ENCODE peak calls at places on chromosomes 1 and 21, in five cellular contexts. Q is ovary, L is tibial nerve, X is uterus, D is IMR-90. K is an unnamed sample. For H3K4me1, the result is how much of the 10 kb centered on the place peaks cover.

GRCh38 chr1:2504224-2504948 is 22.0 kb downstream of the PANK4 start:
- DNase-seq in L (no peak), Q (no peak), X (no peak), D (no peak), K (no peak)

GRCh38 chr1:5991784-5992033 is 516 bp downstream of the NPHP4 start:
- DNase-seq in L (no peak), D (no peak), X (no peak), Q (peak), K (peak)

GRCh38 chr1:206792939-206793607 is 20.8 kb upstream of the IL10 start:
- DNase-seq in L (no peak), D (peak), Q (no peak), X (no peak), K (no peak)

GRCh38 chr1:233109121-233109520 is 158.7 kb downstream of the NTPCR start:
- DNase-seq in D (no peak), X (no peak), L (no peak), Q (no peak), K (no peak)

GRCh38 chr1:108016451-108016920 is 51.5 kb upstream of the VAV3 start:
- DNase-seq in L (no peak), D (no peak), Q (no peak), X (no peak), K (no peak)

GRCh38 chr1:12177999-12178441 is 11.2 kb downstream of the TNFRSF1B start:
- DNase-seq in L (peak), D (peak), X (peak), Q (no peak), K (peak)

GRCh38 chr1:236543065-236543669 is 19.4 kb downstream of the LGALS8 start:
- DNase-seq in D (no peak), Q (no peak), L (no peak), X (no peak), K (no peak)

GRCh38 chr21:40165671-40166070 is 298.4 kb downstream of the PCP4 start:
- DNase-seq in X (no peak), Q (no peak), D (no peak), L (no peak), K (no peak)

GRCh38 chr1:203166192-203166940 is 9.3 kb downstream of the MYBPH start:
- DNase-seq in Q (no peak), D (no peak), L (no peak), X (no peak), K (peak)

GRCh38 chr1:38559180-38559874 is 300.2 kb downstream of the RRAGC start:
- DNase-seq in L (no peak), D (no peak), Q (peak), X (no peak), K (peak)

GRCh38 chr1:150626150-150626549 is 3.3 kb downstream of the ENSA start:
- DNase-seq in D (no peak), L (no peak), Q (no peak), X (no peak), K (no peak)

GRCh38 chr1:101474039-101474665 is 237.3 kb downstream of the S1PR1 start:
- DNase-seq in Q (no peak), X (no peak), D (no peak), L (no peak), K (no peak)

GRCh38 chr1:156162430-156163037 is 9.1 kb downstream of the SEMA4A start:
- DNase-seq in Q (no peak), D (no peak), X (no peak), L (no peak), K (no peak)

GRCh38 chr1:55146781-55147180 is 68.4 kb downstream of the USP24 start:
- DNase-seq in X (peak), L (peak), D (no peak), Q (peak), K (peak)

GRCh38 chr1:181140398-181140797 is 51.9 kb downstream of the IER5 start:
- DNase-seq in D (no peak), X (no peak), L (no peak), Q (no peak), K (no peak)

GRCh38 chr1:111399792-111400610 is 27.5 kb downstream of the OVGP1 start:
- DNase-seq in L (peak), Q (peak), D (peak), X (peak), K (peak)

GRCh38 chr1:145995964-145996432 is 381 bp downstream of the TXNIP start:
- DNase-seq in L (no peak), Q (no peak), D (no peak), X (peak), K (peak)

GRCh38 chr1:47507921-47508894 is 70.4 kb downstream of the FOXD2 start:
- DNase-seq in Q (no peak), D (no peak), L (no peak), X (no peak), K (peak)

GRCh38 chr1:162691999-162692575 is 59.8 kb downstream of the DDR2 start:
- DNase-seq in Q (no peak), L (no peak), D (no peak), X (no peak), K (no peak)

GRCh38 chr1:192476802-192477298 is 98.7 kb upstream of the RGS1 start:
- DNase-seq in X (no peak), D (peak), L (peak), Q (no peak), K (no peak)

GRCh38 chr1:85934531-85934930 is 222.0 kb downstream of the COL24A1 start:
- DNase-seq in Q (no peak), X (no peak), L (no peak), D (peak), K (no peak)

GRCh38 chr1:84078824-84079167 is 65.3 kb upstream of the PRKACB start:
- DNase-seq in X (no peak), D (no peak), L (no peak), Q (no peak), K (no peak)

GRCh38 chr1:211236633-211237321 is 22.4 kb upstream of the RCOR3 start:
- DNase-seq in L (no peak), Q (no peak), D (peak), X (no peak), K (no peak)

GRCh38 chr1:236315518-236315917 is 33.8 kb upstream of the ERO1B start:
- DNase-seq in D (no peak), Q (no peak), X (no peak), L (no peak), K (no peak)

GRCh38 chr21:42829954-42830353 is 49.4 kb downstream of the WDR4 start:
- DNase-seq in X (no peak), Q (peak), L (no peak), D (no peak), K (no peak)
- TF ChIP-seq POLR2A in X (no peak), Q (no peak), L (no peak), D (no peak), K (no peak)

GRCh38 chr1:88729297-88729696 is 45.2 kb downstream of the PKN2 start:
- DNase-seq in D (no peak), X (no peak), L (no peak), Q (no peak), K (no peak)

GRCh38 chr1:88730995-88731394 is 46.9 kb downstream of the PKN2 start:
- DNase-seq in Q (no peak), D (no peak), L (no peak), X (no peak), K (no peak)

GRCh38 chr1:88727205-88727604 is 43.1 kb downstream of the PKN2 start:
- DNase-seq in D (no peak), X (no peak), Q (no peak), L (no peak), K (no peak)

GRCh38 chr1:88730132-88730675 is 46.1 kb downstream of the PKN2 start:
- DNase-seq in Q (no peak), X (no peak), D (no peak), L (no peak), K (no peak)

DNA sequence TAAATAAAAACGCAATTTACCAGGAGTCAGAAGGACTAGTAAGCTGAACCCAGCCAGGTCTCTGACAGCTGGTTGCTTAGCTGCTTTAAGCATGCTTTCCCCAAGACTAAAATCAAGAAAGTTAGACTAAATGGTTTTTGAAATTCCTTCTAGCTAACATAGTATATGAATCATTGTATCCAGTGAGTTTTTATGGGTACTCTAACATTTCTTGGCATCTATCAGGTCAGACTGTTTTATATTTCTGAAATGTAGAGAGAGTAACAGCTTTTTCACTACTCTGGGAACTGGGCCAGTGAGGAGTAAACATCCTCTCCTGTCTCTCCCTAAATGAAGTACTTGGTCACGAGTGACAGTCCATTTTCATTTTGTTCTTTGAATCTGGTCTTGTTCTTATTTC is 47.4 kb downstream of the PKN2 start:
- DNase-seq in L (peak), X (peak), D (peak), Q (peak), K (peak)
- H3K4me1 ChIP-seq in L (under half), X (under half), D (under half), Q (under half), K (under half)

GRCh38 chr1:153775432-153776311 is 465 bp downstream of the SLC27A3 start:
- DNase-seq in Q (peak), L (peak), D (peak), X (peak), K (peak)
- TF ChIP-seq CTCF in Q (no peak), L (no peak), D (no peak), X (no peak), K (no peak)

GRCh38 chr21:33229776-33230517 is at the start of gene IFNAR2:
- DNase-seq in D (peak), X (peak), L (peak), Q (peak), K (peak)
- TF ChIP-seq POLR2A in D (peak), X (peak), L (peak), Q (peak), K (peak)

DNA sequence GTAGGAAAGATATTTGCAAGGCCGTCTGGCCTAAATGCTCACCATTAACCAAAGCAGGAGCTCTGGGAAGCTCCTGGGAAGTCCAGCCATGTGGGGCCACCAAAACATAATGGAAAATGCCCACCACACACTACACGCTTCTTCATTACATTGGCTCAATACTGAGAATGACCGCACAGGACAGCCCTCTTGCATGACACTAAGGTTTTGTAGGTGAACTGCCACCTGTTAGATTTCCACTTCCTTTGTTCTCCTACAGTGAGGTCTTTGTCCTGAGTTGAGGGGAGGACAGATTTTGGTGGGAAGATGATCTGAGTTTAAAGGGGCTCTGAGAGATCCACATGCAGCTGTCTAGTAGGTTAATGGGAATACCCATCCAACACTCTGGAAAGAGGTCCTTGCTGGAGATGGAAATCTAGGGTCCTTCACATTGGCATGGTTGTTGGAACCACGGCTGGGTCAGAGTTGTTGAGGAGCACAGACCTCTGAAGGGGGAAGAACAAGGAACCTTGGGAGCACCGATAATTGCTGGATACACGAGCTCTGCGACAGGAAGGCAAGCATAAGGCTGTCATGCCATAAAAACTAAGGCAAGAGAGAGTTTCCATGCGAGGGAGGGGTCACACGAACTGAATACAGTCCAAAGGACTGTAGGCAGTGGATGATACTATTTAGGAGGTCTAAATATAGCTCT is 105.4 kb upstream of the IRF2BP2 start:
- DNase-seq in D (no peak), L (no peak), Q (no peak), X (no peak), K (no peak)
- H3K4me1 ChIP-seq in D (under half), L (half or more), Q (under half), X (under half), K (under half)

GRCh38 chr1:223233410-223234163 is 90.5 kb upstream of the TLR5 start:
- DNase-seq in D (peak), L (no peak), X (peak), Q (peak), K (peak)
- TF ChIP-seq CTCF in D (no peak), L (no peak), X (no peak), Q (no peak), K (no peak)

GRCh38 chr1:67768480-67768879 is 64.8 kb downstream of the GNG12 start:
- DNase-seq in L (no peak), Q (no peak), X (no peak), D (no peak), K (no peak)

GRCh38 chr1:67767103-67767502 is 66.2 kb downstream of the GNG12 start:
- DNase-seq in L (no peak), Q (no peak), D (no peak), X (no peak), K (no peak)

GRCh38 chr1:67769633-67770256 is 63.5 kb downstream of the GNG12 start:
- DNase-seq in Q (no peak), X (no peak), D (no peak), L (no peak), K (no peak)

GRCh38 chr1:67764674-67765073 is 68.6 kb downstream of the GNG12 start:
- DNase-seq in Q (no peak), L (no peak), X (no peak), D (no peak), K (no peak)

GRCh38 chr1:67766117-67766978 is 66.9 kb downstream of the GNG12 start:
- DNase-seq in Q (peak), L (peak), D (peak), X (peak), K (peak)
- TF ChIP-seq POLR2A in Q (no peak), L (no peak), D (no peak), X (no peak), K (no peak)

GRCh38 chr1:26281971-26282693 is 2.2 kb downstream of the SH3BGRL3 start:
- DNase-seq in L (no peak), X (no peak), D (peak), Q (peak), K (no peak)

GRCh38 chr1:26279598-26280332 is at the start of gene SH3BGRL3:
- DNase-seq in L (peak), Q (peak), D (peak), X (peak), K (peak)

GRCh38 chr1:26278835-26279597 is 870 bp upstream of the SH3BGRL3 start:
- DNase-seq in Q (no peak), D (peak), L (peak), X (peak), K (peak)

GRCh38 chr1:26281091-26281958 is 1.4 kb downstream of the SH3BGRL3 start:
- DNase-seq in D (no peak), L (no peak), Q (no peak), X (no peak), K (no peak)

GRCh38 chr1:26280333-26281042 is 602 bp downstream of the SH3BGRL3 start:
- DNase-seq in D (peak), L (no peak), Q (peak), X (peak), K (no peak)
- H3K4me1 ChIP-seq in D (half or more), L (half or more), Q (under half), X (under half), K (half or more)

DNA sequence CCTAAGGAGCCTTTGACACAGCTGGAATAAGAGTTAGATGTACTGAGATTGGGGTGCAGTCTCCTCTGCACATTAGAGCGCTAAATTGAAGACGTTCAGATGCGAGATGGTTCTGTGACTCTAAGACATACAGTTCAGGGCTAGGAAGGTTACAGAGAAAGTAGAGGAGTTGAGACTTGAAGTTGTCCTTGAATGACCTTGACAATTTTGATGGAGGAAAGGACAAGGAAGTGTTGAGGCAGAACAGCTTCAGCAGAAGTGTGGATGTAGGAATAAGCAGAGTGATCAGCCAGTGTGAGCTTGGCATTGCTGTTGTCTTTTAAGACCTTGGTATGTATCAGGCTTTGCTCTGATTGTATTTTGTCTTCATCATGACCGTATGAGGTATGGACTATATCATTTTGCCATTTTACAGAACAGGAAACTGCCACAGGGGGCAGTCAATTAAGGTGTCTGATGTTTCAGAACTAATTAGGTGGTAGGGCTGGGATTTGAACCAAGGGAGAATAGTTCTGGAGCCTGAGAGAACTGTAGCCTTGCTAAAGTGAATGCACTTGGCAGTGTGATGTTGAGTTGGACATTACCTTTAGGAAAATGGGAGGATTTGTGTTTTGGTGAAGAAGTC is 9.2 kb downstream of the TTF2 start:
- DNase-seq in Q (no peak), X (no peak), L (no peak), D (no peak), K (no peak)
- TF ChIP-seq CTCF in Q (no peak), X (no peak), L (no peak), D (no peak), K (no peak)

K was measured in body of pancreas.